ENCODE peak calls at places on chromosomes 1 and 21, in seven cellular contexts. One of them, this sample, is unnamed.

GRCh38 chr21:45817345-45817744 is 164.2 kb upstream of the COL6A1 start:
- DNase-seq in HCT116: no peak
- DNase-seq in GM23248: no peak
- DNase-seq in fibroblast of lung: no peak
- DNase-seq in MM.1S: no peak
- DNase-seq in SK-N-MC: no peak
- DNase-seq in K562: no peak
- DNase-seq in this sample: no peak

GRCh38 chr1:152348447-152348846 is 11.4 kb downstream of the FLG2 start:
- DNase-seq in MM.1S: peak
- DNase-seq in fibroblast of lung: no peak
- DNase-seq in SK-N-MC: no peak
- DNase-seq in GM23248: peak
- DNase-seq in HCT116: peak
- DNase-seq in K562: no peak
- DNase-seq in this sample: no peak

GRCh38 chr1:50441183-50441582 is 17.9 kb upstream of the DMRTA2 start:
- DNase-seq in GM23248: no peak
- DNase-seq in SK-N-MC: no peak
- DNase-seq in HCT116: no peak
- DNase-seq in MM.1S: no peak
- DNase-seq in K562: no peak
- DNase-seq in fibroblast of lung: no peak
- DNase-seq in this sample: no peak

GRCh38 chr21:40425981-40426380 is 421.0 kb downstream of the DSCAM start:
- DNase-seq in MM.1S: no peak
- DNase-seq in HCT116: no peak
- DNase-seq in SK-N-MC: no peak
- DNase-seq in fibroblast of lung: no peak
- DNase-seq in K562: no peak
- DNase-seq in GM23248: no peak
- DNase-seq in this sample: no peak

GRCh38 chr1:156689035-156689959 is 12.1 kb upstream of the NES start:
- DNase-seq in K562: peak
- DNase-seq in GM23248: peak
- DNase-seq in HCT116: peak
- DNase-seq in fibroblast of lung: peak
- DNase-seq in SK-N-MC: peak
- DNase-seq in MM.1S: peak
- DNase-seq in this sample: peak

GRCh38 chr21:40672602-40673001 is 174.4 kb downstream of the DSCAM start:
- DNase-seq in K562: no peak
- DNase-seq in GM23248: no peak
- DNase-seq in SK-N-MC: no peak
- DNase-seq in HCT116: no peak
- DNase-seq in fibroblast of lung: peak
- DNase-seq in MM.1S: no peak
- DNase-seq in this sample: no peak

GRCh38 chr1:10599194-10599861 is 124.6 kb downstream of the PEX14 start:
- DNase-seq in MM.1S: no peak
- DNase-seq in HCT116: peak
- DNase-seq in fibroblast of lung: peak
- DNase-seq in K562: no peak
- DNase-seq in GM23248: peak
- DNase-seq in SK-N-MC: no peak
- DNase-seq in this sample: no peak

GRCh38 chr1:65764052-65764451 is 28.6 kb upstream of the PDE4B start:
- DNase-seq in MM.1S: no peak
- DNase-seq in fibroblast of lung: no peak
- DNase-seq in GM23248: no peak
- DNase-seq in SK-N-MC: no peak
- DNase-seq in HCT116: no peak
- DNase-seq in K562: no peak
- DNase-seq in this sample: no peak

GRCh38 chr1:205523261-205523890 is 18.9 kb downstream of the CDK18 start:
- DNase-seq in HCT116: no peak
- DNase-seq in MM.1S: no peak
- DNase-seq in GM23248: no peak
- DNase-seq in SK-N-MC: no peak
- DNase-seq in fibroblast of lung: no peak
- DNase-seq in K562: no peak
- DNase-seq in this sample: no peak

GRCh38 chr21:44875341-44875740 is 1.9 kb upstream of the PTTG1IP start:
- DNase-seq in fibroblast of lung: peak
- DNase-seq in MM.1S: peak
- DNase-seq in K562: no peak
- DNase-seq in HCT116: no peak
- DNase-seq in SK-N-MC: no peak
- DNase-seq in GM23248: peak
- DNase-seq in this sample: no peak

GRCh38 chr1:91828583-91829281 is 57.2 kb downstream of the TGFBR3 start:
- DNase-seq in SK-N-MC: no peak
- DNase-seq in HCT116: no peak
- DNase-seq in K562: no peak
- DNase-seq in MM.1S: no peak
- DNase-seq in fibroblast of lung: no peak
- DNase-seq in GM23248: no peak
- DNase-seq in this sample: no peak

GRCh38 chr1:91827094-91828006 is 58.6 kb downstream of the TGFBR3 start:
- DNase-seq in K562: no peak
- DNase-seq in SK-N-MC: no peak
- DNase-seq in MM.1S: no peak
- DNase-seq in GM23248: peak
- DNase-seq in HCT116: no peak
- DNase-seq in fibroblast of lung: no peak
- DNase-seq in this sample: no peak

GRCh38 chr1:91826649-91827048 is 59.3 kb downstream of the TGFBR3 start:
- DNase-seq in GM23248: no peak
- DNase-seq in K562: no peak
- DNase-seq in MM.1S: no peak
- DNase-seq in fibroblast of lung: no peak
- DNase-seq in SK-N-MC: no peak
- DNase-seq in HCT116: no peak
- DNase-seq in this sample: no peak

GRCh38 chr1:91828007-91828321 is 58.0 kb downstream of the TGFBR3 start:
- DNase-seq in SK-N-MC: no peak
- DNase-seq in GM23248: no peak
- DNase-seq in K562: no peak
- DNase-seq in HCT116: no peak
- DNase-seq in MM.1S: no peak
- DNase-seq in fibroblast of lung: no peak
- DNase-seq in this sample: no peak

GRCh38 chr1:91826248-91826647 is 59.7 kb downstream of the TGFBR3 start:
- DNase-seq in fibroblast of lung: no peak
- DNase-seq in GM23248: no peak
- DNase-seq in MM.1S: no peak
- DNase-seq in HCT116: no peak
- DNase-seq in K562: no peak
- DNase-seq in SK-N-MC: no peak
- DNase-seq in this sample: no peak
- TF ChIP-seq EZH2 in fibroblast of lung: no peak
- TF ChIP-seq EZH2 in GM23248: no peak
- TF ChIP-seq EZH2 in MM.1S: no peak
- TF ChIP-seq EZH2 in HCT116: no peak
- TF ChIP-seq EZH2 in K562: no peak
- TF ChIP-seq EZH2 in SK-N-MC: no peak
- TF ChIP-seq EZH2 in this sample: no peak

DNA sequence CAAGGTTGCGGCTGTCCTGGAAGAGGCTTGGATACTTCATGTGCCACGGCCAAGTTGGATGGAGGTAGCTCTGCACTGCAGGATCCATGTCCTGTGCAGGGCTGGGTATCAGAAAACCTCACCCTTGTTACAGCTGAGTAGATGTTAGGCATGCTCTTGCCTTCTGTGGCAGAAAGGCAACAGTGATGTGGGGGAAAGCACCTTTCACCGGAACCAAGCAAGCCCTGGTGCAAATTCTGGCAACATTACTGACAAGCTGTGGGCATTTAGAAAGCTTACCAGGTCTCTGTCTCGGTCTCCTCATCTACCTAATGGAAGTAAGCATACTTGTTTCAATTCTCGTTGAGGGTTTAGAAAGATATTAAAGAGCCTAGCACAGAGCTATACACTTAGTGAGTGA is 14.5 kb upstream of the CDCA8 start:
- DNase-seq in MM.1S: peak
- DNase-seq in fibroblast of lung: no peak
- DNase-seq in GM23248: no peak
- DNase-seq in SK-N-MC: no peak
- DNase-seq in K562: no peak
- DNase-seq in HCT116: no peak
- DNase-seq in this sample: no peak
- TF ChIP-seq EZH2 in MM.1S: no peak
- TF ChIP-seq EZH2 in fibroblast of lung: no peak
- TF ChIP-seq EZH2 in GM23248: no peak
- TF ChIP-seq EZH2 in SK-N-MC: no peak
- TF ChIP-seq EZH2 in K562: no peak
- TF ChIP-seq EZH2 in HCT116: no peak
- TF ChIP-seq EZH2 in this sample: no peak

DNA sequence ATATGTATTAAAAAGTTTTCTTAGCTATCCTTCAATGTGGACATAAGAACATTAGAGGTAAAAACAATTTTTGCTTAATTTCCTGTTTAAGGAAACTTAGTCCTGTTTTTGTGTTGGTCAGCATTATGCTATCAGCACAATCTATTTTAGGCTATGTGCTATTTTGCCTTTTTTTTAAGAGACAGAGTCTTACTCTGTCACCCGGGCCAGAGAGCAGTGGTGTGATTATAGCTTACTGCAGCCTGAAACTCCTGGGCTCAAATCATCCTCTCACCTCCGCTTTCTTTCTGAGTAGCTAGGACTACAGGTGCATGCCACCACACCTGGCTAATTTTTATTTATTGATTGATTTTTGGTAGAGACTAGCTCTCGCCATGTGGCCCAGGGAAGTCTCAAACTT is 199.1 kb upstream of the TMPRSS15 start:
- DNase-seq in HCT116: no peak
- DNase-seq in fibroblast of lung: no peak
- DNase-seq in GM23248: no peak
- DNase-seq in K562: no peak
- DNase-seq in SK-N-MC: no peak
- DNase-seq in MM.1S: peak
- DNase-seq in this sample: no peak
- TF ChIP-seq EZH2 in HCT116: no peak
- TF ChIP-seq EZH2 in fibroblast of lung: no peak
- TF ChIP-seq EZH2 in GM23248: no peak
- TF ChIP-seq EZH2 in K562: no peak
- TF ChIP-seq EZH2 in SK-N-MC: no peak
- TF ChIP-seq EZH2 in MM.1S: no peak
- TF ChIP-seq EZH2 in this sample: no peak

GRCh38 chr21:33031152-33031551 is 5.4 kb downstream of the OLIG2 start:
- DNase-seq in HCT116: no peak
- DNase-seq in SK-N-MC: no peak
- DNase-seq in GM23248: no peak
- DNase-seq in K562: no peak
- DNase-seq in fibroblast of lung: no peak
- DNase-seq in MM.1S: no peak
- DNase-seq in this sample: no peak
- TF ChIP-seq EZH2 in HCT116: no peak
- TF ChIP-seq EZH2 in SK-N-MC: no peak
- TF ChIP-seq EZH2 in GM23248: peak
- TF ChIP-seq EZH2 in K562: no peak
- TF ChIP-seq EZH2 in fibroblast of lung: no peak
- TF ChIP-seq EZH2 in MM.1S: no peak
- TF ChIP-seq EZH2 in this sample: no peak

GRCh38 chr21:16488042-16488441 is 758.3 kb downstream of the USP25 start:
- DNase-seq in fibroblast of lung: no peak
- DNase-seq in HCT116: no peak
- DNase-seq in GM23248: no peak
- DNase-seq in MM.1S: no peak
- DNase-seq in SK-N-MC: no peak
- DNase-seq in K562: no peak
- DNase-seq in this sample: no peak
- TF ChIP-seq EZH2 in fibroblast of lung: no peak
- TF ChIP-seq EZH2 in HCT116: no peak
- TF ChIP-seq EZH2 in GM23248: no peak
- TF ChIP-seq EZH2 in MM.1S: no peak
- TF ChIP-seq EZH2 in SK-N-MC: no peak
- TF ChIP-seq EZH2 in K562: no peak
- TF ChIP-seq EZH2 in this sample: no peak

GRCh38 chr1:32234792-32235191 is 12.2 kb upstream of the FAM167B start:
- DNase-seq in SK-N-MC: no peak
- DNase-seq in MM.1S: no peak
- DNase-seq in fibroblast of lung: no peak
- DNase-seq in K562: no peak
- DNase-seq in GM23248: no peak
- DNase-seq in HCT116: no peak
- DNase-seq in this sample: no peak
- TF ChIP-seq EZH2 in SK-N-MC: no peak
- TF ChIP-seq EZH2 in MM.1S: no peak
- TF ChIP-seq EZH2 in fibroblast of lung: no peak
- TF ChIP-seq EZH2 in K562: no peak
- TF ChIP-seq EZH2 in GM23248: no peak
- TF ChIP-seq EZH2 in HCT116: no peak
- TF ChIP-seq EZH2 in this sample: no peak